ENCODE peak calls at places on chromosome 10, in five cellular contexts. J is esophagus squamous epithelium, M is ovary, T is heart left ventricle, W is body of pancreas. A is an unnamed sample.

GRCh38 chr10:75469018-75469616 is 37.7 kb downstream of the LRMDA start:
- DNase-seq in J (no peak), M (no peak), T (peak), W (peak), A (peak)

GRCh38 chr10:114613237-114613979 is 44.7 kb downstream of the ABLIM1 start:
- DNase-seq in J (no peak), M (no peak), T (no peak), W (peak), A (no peak)

GRCh38 chr10:32112055-32112454 is 55.8 kb upstream of the KIF5B start:
- DNase-seq in J (no peak), M (no peak), T (no peak), W (no peak), A (no peak)

GRCh38 chr10:104350146-104350635 is 3.4 kb upstream of the CFAP58 start:
- DNase-seq in J (no peak), M (peak), T (no peak), W (no peak), A (no peak)

GRCh38 chr10:101397140-101397539 is 43.2 kb downstream of the BTRC start:
- DNase-seq in J (no peak), M (no peak), T (peak), W (no peak), A (no peak)

GRCh38 chr10:17713133-17713532 is 38.9 kb upstream of the TMEM236 start:
- DNase-seq in J (no peak), M (no peak), T (no peak), W (no peak), A (peak)

GRCh38 chr10:11724938-11725776 is 17.0 kb upstream of the ECHDC3 start:
- DNase-seq in J (no peak), M (no peak), T (no peak), W (no peak), A (no peak)

GRCh38 chr10:88347022-88347421 is 236.1 kb downstream of the RNLS start:
- DNase-seq in J (no peak), M (no peak), T (no peak), W (no peak), A (no peak)

GRCh38 chr10:97319671-97320479 is 804 bp downstream of the FRAT1 start:
- DNase-seq in J (peak), M (peak), T (peak), W (peak), A (peak)

GRCh38 chr10:95572451-95572850 is 11.3 kb upstream of the SORBS1 start:
- DNase-seq in J (no peak), M (no peak), T (no peak), W (no peak), A (no peak)

GRCh38 chr10:86953747-86954680 is 3.4 kb downstream of the MMRN2 start:
- DNase-seq in J (no peak), M (peak), T (peak), W (no peak), A (peak)

GRCh38 chr10:7488418-7488829 is 77.6 kb upstream of the SFMBT2 start:
- DNase-seq in J (no peak), M (peak), T (peak), W (peak), A (peak)

GRCh38 chr10:95987685-95988426 is 55.5 kb upstream of the CCNJ start:
- DNase-seq in J (no peak), M (no peak), T (no peak), W (no peak), A (no peak)

GRCh38 chr10:98150544-98150943 is 16.1 kb downstream of the R3HCC1L start:
- DNase-seq in J (no peak), M (no peak), T (no peak), W (no peak), A (no peak)

GRCh38 chr10:90326498-90327267 is 531.2 kb downstream of the HTR7 start:
- DNase-seq in J (no peak), M (no peak), T (no peak), W (no peak), A (no peak)

GRCh38 chr10:131127122-131127589 is 184.4 kb downstream of the TCERG1L start:
- DNase-seq in J (no peak), M (no peak), T (no peak), W (no peak), A (no peak)

GRCh38 chr10:43671659-43672555 is 23.2 kb upstream of the ZNF32 start:
- DNase-seq in J (no peak), M (peak), T (peak), W (peak), A (peak)

GRCh38 chr10:112507988-112508387 is 61.0 kb downstream of the VTI1A start:
- DNase-seq in J (no peak), M (no peak), T (no peak), W (no peak), A (no peak)

GRCh38 chr10:47396311-47396717 is 12.2 kb upstream of the ZNF488 start:
- DNase-seq in J (no peak), M (no peak), T (no peak), W (no peak), A (no peak)

GRCh38 chr10:33336606-33337334 is 2.3 kb upstream of the NRP1 start:
- DNase-seq in J (no peak), M (peak), T (peak), W (peak), A (peak)

GRCh38 chr10:118543714-118544400 is 51.6 kb downstream of the PRLHR start:
- DNase-seq in J (no peak), M (no peak), T (no peak), W (peak), A (peak)

DNA sequence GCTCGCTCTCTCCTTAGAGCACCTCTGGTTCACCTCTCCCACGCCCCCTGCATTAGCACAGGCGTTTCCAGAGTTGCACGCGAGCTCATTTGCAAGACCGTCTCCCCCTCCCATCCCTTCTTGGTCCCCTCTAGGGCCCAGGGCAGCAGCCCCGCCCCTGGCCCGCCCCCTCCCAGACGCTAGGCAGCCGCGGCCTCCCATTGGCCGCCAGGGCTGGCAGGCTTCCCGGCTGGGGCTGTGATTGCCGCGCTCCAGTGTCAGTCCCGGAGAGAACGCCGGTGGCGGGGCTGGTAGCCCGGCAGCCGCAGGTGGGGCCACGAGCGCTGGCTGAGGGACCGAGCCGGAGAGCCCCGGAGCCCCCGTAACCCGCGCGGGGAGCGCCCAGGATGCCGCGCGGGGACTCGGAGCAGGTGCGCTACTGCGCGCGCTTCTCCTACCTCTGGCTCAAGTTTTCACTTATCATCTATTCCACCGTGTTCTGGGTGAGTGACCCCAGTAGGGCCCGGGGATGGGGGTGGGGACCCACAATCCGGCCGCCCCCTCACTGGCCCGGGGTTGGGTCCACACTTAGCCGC is at the start of gene TSPAN15:
- DNase-seq in J (no peak), M (peak), T (peak), W (peak), A (peak)
- TF ChIP-seq POLR2A in J (no peak), M (no peak), T (peak), W (peak), A (no peak)

GRCh38 chr10:102627446-102628293 is 16.6 kb upstream of the TRIM8 start:
- DNase-seq in J (no peak), M (no peak), T (peak), W (peak), A (no peak)
- TF ChIP-seq POLR2A in J (no peak), M (no peak), T (no peak), W (no peak), A (no peak)

GRCh38 chr10:79324032-79324695 is 23.1 kb upstream of the PPIF start:
- DNase-seq in J (no peak), M (no peak), T (no peak), W (no peak), A (no peak)

GRCh38 chr10:79321494-79321882 is 25.8 kb upstream of the PPIF start:
- DNase-seq in J (no peak), M (no peak), T (no peak), W (no peak), A (no peak)

GRCh38 chr10:79323602-79324001 is 23.7 kb upstream of the PPIF start:
- DNase-seq in J (no peak), M (no peak), T (no peak), W (no peak), A (no peak)

GRCh38 chr10:79321951-79322350 is 25.3 kb upstream of the PPIF start:
- DNase-seq in J (no peak), M (no peak), T (no peak), W (no peak), A (no peak)

DNA sequence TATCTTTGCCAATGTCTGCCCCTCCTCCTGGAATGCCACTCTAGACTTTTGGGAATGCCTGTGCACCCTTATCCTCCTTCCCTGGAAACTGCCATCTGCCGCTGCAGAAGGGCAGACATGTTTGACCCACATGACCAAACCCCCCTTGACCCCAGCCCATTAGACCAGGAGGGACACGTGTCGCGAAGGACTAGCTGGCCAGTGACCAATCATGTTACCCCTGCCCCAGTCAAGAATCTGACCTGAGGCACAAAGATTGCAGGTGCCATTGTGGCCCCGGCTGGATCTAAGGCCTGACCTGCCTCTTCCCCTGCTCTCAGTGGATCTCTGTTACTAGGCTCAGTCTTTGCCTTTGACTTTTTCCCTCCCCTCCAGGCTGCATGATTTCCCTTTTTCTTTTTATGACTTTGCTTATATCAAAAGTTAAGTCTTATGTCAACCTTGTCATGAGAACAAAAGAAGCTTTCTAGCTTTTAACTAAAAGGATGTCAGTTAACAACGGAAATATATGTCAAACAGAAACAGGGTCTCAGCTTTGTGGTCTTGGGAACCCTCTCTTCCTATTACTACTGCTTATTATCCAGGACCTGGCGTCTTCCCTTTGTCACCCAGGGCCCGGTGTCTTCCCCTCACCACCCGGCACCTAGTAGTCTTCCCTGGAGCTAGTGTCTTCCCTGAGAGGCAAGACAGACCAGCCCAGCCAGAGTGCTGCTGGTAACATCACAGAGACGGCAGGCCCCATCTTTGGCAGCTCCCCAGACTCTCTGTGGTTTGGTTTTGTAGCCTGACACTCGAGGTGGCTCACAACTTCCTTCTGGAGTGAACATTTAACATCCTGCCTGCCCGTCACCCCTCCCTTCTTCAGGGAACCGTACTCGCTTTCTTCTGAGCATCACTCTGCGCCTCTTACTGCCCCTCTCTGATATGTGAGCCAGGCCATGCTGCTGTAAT is 24.4 kb upstream of the PPIF start:
- DNase-seq in J (no peak), M (no peak), T (peak), W (no peak), A (peak)
- TF ChIP-seq POLR2A in J (no peak), M (no peak), T (no peak), W (no peak), A (no peak)

DNA sequence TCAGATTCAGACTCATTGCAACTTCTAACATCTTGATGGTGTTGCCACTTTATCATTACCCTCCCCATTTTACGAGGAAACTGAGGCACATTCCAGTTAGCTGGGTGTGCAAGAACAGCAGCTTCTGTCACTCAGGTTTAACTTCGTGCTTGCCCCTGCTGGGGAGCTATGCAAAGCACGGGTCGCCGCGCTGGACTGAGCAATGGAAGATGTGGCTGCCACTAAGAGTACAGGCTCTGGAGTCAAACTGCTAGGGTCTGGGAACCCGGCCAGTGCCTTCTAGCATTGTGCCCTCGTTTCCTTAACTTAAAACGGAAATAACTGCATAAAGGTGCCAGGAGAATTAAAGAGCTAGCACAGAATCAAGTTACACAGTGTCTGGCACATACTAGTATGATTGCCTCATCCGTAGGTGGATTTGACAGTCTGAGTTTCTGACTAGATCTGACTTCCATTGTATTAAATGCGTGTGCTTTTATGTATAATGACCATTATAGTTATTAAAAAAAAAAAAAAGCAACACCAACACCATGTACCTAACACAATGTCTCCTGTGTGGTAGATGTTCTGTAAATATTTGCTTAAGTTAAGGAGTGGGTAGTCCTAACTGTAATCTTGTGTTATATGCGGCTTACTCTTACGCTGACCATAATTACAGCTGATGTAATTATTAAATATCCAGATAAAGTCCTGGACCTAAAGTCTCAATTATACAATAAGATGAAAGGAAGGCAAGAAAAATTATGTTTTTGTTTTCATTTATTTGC is 842 bp downstream of the ZNF22 start:
- DNase-seq in J (no peak), M (no peak), T (peak), W (peak), A (peak)
- TF ChIP-seq POLR2A in J (no peak), M (no peak), T (no peak), W (peak), A (no peak)

DNA sequence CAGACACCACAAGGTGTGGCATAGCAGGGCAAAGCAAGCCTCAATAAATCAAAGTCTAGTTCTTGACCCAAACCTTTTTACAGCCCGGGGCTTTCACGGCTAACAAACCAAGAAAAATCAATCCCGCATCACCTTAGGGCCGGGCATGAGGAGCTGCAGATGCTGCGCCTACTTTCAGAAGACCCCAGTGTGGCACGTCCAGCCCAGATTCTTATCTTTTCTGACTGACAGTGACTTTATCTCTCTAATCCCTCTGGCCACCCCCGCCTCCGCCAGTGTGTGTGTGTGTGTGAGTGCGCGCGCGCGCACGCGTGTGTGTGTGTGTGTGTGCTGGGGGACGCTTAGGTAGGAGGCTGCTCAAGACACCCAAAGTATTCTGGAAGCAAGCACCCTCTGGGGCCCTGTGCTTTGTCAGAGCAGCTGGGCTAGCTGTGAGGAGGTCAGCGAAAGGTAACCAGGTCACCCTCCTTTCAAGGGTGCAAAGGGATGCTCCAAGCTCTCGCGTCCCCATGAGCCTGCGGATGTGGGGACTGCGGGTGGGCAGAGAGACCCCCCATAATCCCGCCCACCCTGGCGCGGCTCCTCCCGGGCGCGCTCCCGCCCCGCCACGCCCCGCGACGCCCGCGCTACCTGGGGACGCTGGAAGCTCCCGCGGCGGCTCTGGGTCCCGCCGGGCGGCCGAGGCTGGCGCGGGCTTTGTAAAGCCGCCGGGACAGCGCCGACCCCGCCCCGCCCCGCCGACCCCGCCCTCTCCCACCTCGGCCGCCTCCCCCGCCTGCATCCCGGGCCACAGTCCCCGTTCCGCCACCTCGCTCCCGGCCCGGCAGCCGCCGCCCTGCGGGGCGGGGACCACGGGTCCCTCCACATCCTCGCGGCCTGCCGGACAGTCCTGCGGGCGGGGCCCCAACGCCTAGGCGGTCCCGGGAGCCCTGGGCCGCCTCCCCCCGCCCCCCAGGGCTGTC is 57.1 kb upstream of the RHOBTB1 start:
- DNase-seq in J (no peak), M (peak), T (no peak), W (peak), A (peak)
- TF ChIP-seq POLR2A in J (no peak), M (no peak), T (no peak), W (peak), A (no peak)

GRCh38 chr10:71863203-71863602 is 12.2 kb upstream of the PSAP start:
- DNase-seq in J (no peak), M (no peak), T (no peak), W (no peak), A (no peak)

GRCh38 chr10:71857934-71858890 is 7.2 kb upstream of the PSAP start:
- DNase-seq in J (no peak), M (no peak), T (no peak), W (no peak), A (no peak)

GRCh38 chr10:71856619-71857018 is 5.6 kb upstream of the PSAP start:
- DNase-seq in J (no peak), M (no peak), T (no peak), W (no peak), A (no peak)

GRCh38 chr10:71864861-71865473 is 13.9 kb upstream of the PSAP start:
- DNase-seq in J (no peak), M (no peak), T (no peak), W (no peak), A (no peak)

GRCh38 chr10:71860243-71861029 is 9.4 kb upstream of the PSAP start:
- DNase-seq in J (peak), M (peak), T (peak), W (peak), A (peak)
- TF ChIP-seq POLR2A in J (no peak), M (no peak), T (peak), W (no peak), A (no peak)

DNA sequence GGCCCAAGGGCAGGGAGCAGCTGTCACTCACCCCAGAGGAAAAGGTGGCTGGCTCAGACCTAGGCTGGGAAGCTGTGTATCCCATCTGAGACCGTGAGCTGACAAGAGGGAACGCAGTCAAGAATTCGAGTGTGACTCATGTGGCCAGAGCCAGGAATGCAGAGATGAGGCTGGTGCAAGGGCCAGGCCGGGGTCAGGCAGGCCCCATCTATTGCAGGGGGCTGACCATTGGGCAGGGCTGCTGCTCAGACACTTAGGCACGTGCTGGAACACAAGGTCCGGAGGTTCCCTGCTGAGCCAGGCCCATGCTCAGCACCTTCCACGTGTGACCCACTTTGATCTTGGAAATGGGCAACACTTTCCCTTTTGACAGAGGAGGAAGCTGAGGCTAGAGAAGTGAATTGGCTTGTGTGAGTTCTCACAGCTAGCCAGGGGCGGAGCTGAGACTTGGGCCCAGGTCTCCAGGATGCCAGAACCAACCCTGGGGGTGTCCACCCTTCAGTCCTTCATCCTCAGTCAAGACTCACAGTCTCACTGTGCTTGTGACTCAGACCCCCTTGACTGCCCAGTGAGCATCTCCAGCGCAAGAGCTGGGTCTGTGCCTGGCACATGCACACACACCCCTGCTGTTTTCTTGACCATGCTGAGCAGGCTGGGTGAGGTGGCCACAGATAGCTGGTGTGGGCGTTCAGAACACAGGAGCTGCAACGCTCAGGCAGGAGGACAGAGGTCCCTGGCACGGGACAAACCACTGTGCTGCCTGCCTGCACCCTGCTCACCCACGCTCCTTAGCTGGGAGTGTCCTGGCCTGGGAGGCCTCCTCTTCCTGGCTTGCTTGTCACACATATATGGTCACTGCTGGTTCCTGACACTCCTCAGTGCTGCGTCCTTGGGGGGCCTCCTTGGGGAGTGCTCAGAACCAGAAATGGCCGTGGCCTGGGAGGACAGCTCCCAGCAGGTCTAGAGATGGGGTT is 47.6 kb upstream of the PPIF start:
- DNase-seq in J (no peak), M (no peak), T (peak), W (no peak), A (no peak)
- TF ChIP-seq POLR2A in J (no peak), M (no peak), T (no peak), W (no peak), A (no peak)